ENCODE peak calls at places on chromosomes 16 and 17, in five cellular contexts. One of them, this sample, is unnamed.

GRCh38 chr17:81251943-81252301 is 12.8 kb downstream of the NDUFAF8 start:
- DNase-seq in stimulated activated CD4-positive, alpha-beta T cell treated with anti-CD3 and anti-CD28 coated beads, Interleukin-15, amount 100 ng/mL, for 24 hours: no peak
- DNase-seq in activated T-helper 2 cell treated with anti-CD3 and anti-CD28 coated beads, Interferon-gamma antibody, Interleukin-2, Interleukin-4, amounts not matched to agents 10 μg/mL and 5 μg/mL and 100 μg/mL, durations not matched to agents 14 hours and 24 hours and 36 hours: no peak
- DNase-seq in NCI-H460: no peak
- DNase-seq in astrocyte: no peak
- DNase-seq in this sample: no peak

GRCh38 chr16:55154956-55155355 is 169.0 kb upstream of the IRX6 start:
- DNase-seq in stimulated activated CD4-positive, alpha-beta T cell treated with anti-CD3 and anti-CD28 coated beads, Interleukin-15, amount 100 ng/mL, for 24 hours: no peak
- DNase-seq in activated T-helper 2 cell treated with anti-CD3 and anti-CD28 coated beads, Interferon-gamma antibody, Interleukin-2, Interleukin-4, amounts not matched to agents 10 μg/mL and 5 μg/mL and 100 μg/mL, durations not matched to agents 14 hours and 24 hours and 36 hours: no peak
- DNase-seq in NCI-H460: no peak
- DNase-seq in astrocyte: no peak
- DNase-seq in this sample: no peak

GRCh38 chr17:21372256-21372954 is 3.8 kb upstream of the KCNJ12 start:
- DNase-seq in stimulated activated CD4-positive, alpha-beta T cell treated with anti-CD3 and anti-CD28 coated beads, Interleukin-15, amount 100 ng/mL, for 24 hours: no peak
- DNase-seq in activated T-helper 2 cell treated with anti-CD3 and anti-CD28 coated beads, Interferon-gamma antibody, Interleukin-2, Interleukin-4, amounts not matched to agents 10 μg/mL and 5 μg/mL and 100 μg/mL, durations not matched to agents 14 hours and 24 hours and 36 hours: no peak
- DNase-seq in NCI-H460: no peak
- DNase-seq in astrocyte: no peak
- DNase-seq in this sample: no peak

GRCh38 chr17:77382966-77383612 is 242.3 kb downstream of the SEC14L1 start:
- DNase-seq in stimulated activated CD4-positive, alpha-beta T cell treated with anti-CD3 and anti-CD28 coated beads, Interleukin-15, amount 100 ng/mL, for 24 hours: no peak
- DNase-seq in activated T-helper 2 cell treated with anti-CD3 and anti-CD28 coated beads, Interferon-gamma antibody, Interleukin-2, Interleukin-4, amounts not matched to agents 10 μg/mL and 5 μg/mL and 100 μg/mL, durations not matched to agents 14 hours and 24 hours and 36 hours: no peak
- DNase-seq in NCI-H460: no peak
- DNase-seq in astrocyte: peak; percentile 59
- DNase-seq in this sample: no peak

GRCh38 chr17:79923974-79924638 is 84.9 kb upstream of the CBX4 start:
- DNase-seq in stimulated activated CD4-positive, alpha-beta T cell treated with anti-CD3 and anti-CD28 coated beads, Interleukin-15, amount 100 ng/mL, for 24 hours: peak; percentile 65
- DNase-seq in activated T-helper 2 cell treated with anti-CD3 and anti-CD28 coated beads, Interferon-gamma antibody, Interleukin-2, Interleukin-4, amounts not matched to agents 10 μg/mL and 5 μg/mL and 100 μg/mL, durations not matched to agents 14 hours and 24 hours and 36 hours: peak; percentile 31
- DNase-seq in NCI-H460: peak; percentile 53
- DNase-seq in astrocyte: no peak
- DNase-seq in this sample: no peak

GRCh38 chr17:11293480-11293879 is 52.5 kb downstream of the SHISA6 start:
- DNase-seq in stimulated activated CD4-positive, alpha-beta T cell treated with anti-CD3 and anti-CD28 coated beads, Interleukin-15, amount 100 ng/mL, for 24 hours: no peak
- DNase-seq in activated T-helper 2 cell treated with anti-CD3 and anti-CD28 coated beads, Interferon-gamma antibody, Interleukin-2, Interleukin-4, amounts not matched to agents 10 μg/mL and 5 μg/mL and 100 μg/mL, durations not matched to agents 14 hours and 24 hours and 36 hours: no peak
- DNase-seq in NCI-H460: no peak
- DNase-seq in astrocyte: no peak
- DNase-seq in this sample: no peak

GRCh38 chr17:79022507-79022991 is 1.4 kb upstream of the C1QTNF1 start:
- DNase-seq in stimulated activated CD4-positive, alpha-beta T cell treated with anti-CD3 and anti-CD28 coated beads, Interleukin-15, amount 100 ng/mL, for 24 hours: no peak
- DNase-seq in activated T-helper 2 cell treated with anti-CD3 and anti-CD28 coated beads, Interferon-gamma antibody, Interleukin-2, Interleukin-4, amounts not matched to agents 10 μg/mL and 5 μg/mL and 100 μg/mL, durations not matched to agents 14 hours and 24 hours and 36 hours: no peak
- DNase-seq in NCI-H460: no peak
- DNase-seq in astrocyte: no peak
- DNase-seq in this sample: no peak

GRCh38 chr16:62585041-62585545 is 548.9 kb upstream of the CDH8 start:
- DNase-seq in stimulated activated CD4-positive, alpha-beta T cell treated with anti-CD3 and anti-CD28 coated beads, Interleukin-15, amount 100 ng/mL, for 24 hours: no peak
- DNase-seq in activated T-helper 2 cell treated with anti-CD3 and anti-CD28 coated beads, Interferon-gamma antibody, Interleukin-2, Interleukin-4, amounts not matched to agents 10 μg/mL and 5 μg/mL and 100 μg/mL, durations not matched to agents 14 hours and 24 hours and 36 hours: no peak
- DNase-seq in NCI-H460: no peak
- DNase-seq in astrocyte: no peak
- DNase-seq in this sample: no peak

GRCh38 chr17:79897243-79898063 is 58.2 kb upstream of the CBX4 start:
- DNase-seq in stimulated activated CD4-positive, alpha-beta T cell treated with anti-CD3 and anti-CD28 coated beads, Interleukin-15, amount 100 ng/mL, for 24 hours: no peak
- DNase-seq in activated T-helper 2 cell treated with anti-CD3 and anti-CD28 coated beads, Interferon-gamma antibody, Interleukin-2, Interleukin-4, amounts not matched to agents 10 μg/mL and 5 μg/mL and 100 μg/mL, durations not matched to agents 14 hours and 24 hours and 36 hours: no peak
- DNase-seq in NCI-H460: no peak
- DNase-seq in astrocyte: no peak
- DNase-seq in this sample: no peak

GRCh38 chr17:58081641-58082340 is 1.4 kb upstream of the DYNLL2 start:
- DNase-seq in stimulated activated CD4-positive, alpha-beta T cell treated with anti-CD3 and anti-CD28 coated beads, Interleukin-15, amount 100 ng/mL, for 24 hours: no peak
- DNase-seq in activated T-helper 2 cell treated with anti-CD3 and anti-CD28 coated beads, Interferon-gamma antibody, Interleukin-2, Interleukin-4, amounts not matched to agents 10 μg/mL and 5 μg/mL and 100 μg/mL, durations not matched to agents 14 hours and 24 hours and 36 hours: no peak
- DNase-seq in NCI-H460: no peak
- DNase-seq in astrocyte: no peak
- DNase-seq in this sample: no peak

GRCh38 chr17:68431661-68432071 is 25.6 kb downstream of the WIPI1 start:
- DNase-seq in stimulated activated CD4-positive, alpha-beta T cell treated with anti-CD3 and anti-CD28 coated beads, Interleukin-15, amount 100 ng/mL, for 24 hours: peak; percentile 62
- DNase-seq in activated T-helper 2 cell treated with anti-CD3 and anti-CD28 coated beads, Interferon-gamma antibody, Interleukin-2, Interleukin-4, amounts not matched to agents 10 μg/mL and 5 μg/mL and 100 μg/mL, durations not matched to agents 14 hours and 24 hours and 36 hours: peak; percentile 29
- DNase-seq in NCI-H460: peak; percentile 58
- DNase-seq in astrocyte: no peak
- DNase-seq in this sample: no peak

GRCh38 chr16:50213939-50214519 is 52.3 kb upstream of the ADCY7 start:
- DNase-seq in stimulated activated CD4-positive, alpha-beta T cell treated with anti-CD3 and anti-CD28 coated beads, Interleukin-15, amount 100 ng/mL, for 24 hours: no peak
- DNase-seq in activated T-helper 2 cell treated with anti-CD3 and anti-CD28 coated beads, Interferon-gamma antibody, Interleukin-2, Interleukin-4, amounts not matched to agents 10 μg/mL and 5 μg/mL and 100 μg/mL, durations not matched to agents 14 hours and 24 hours and 36 hours: no peak
- DNase-seq in NCI-H460: peak; percentile 63
- DNase-seq in astrocyte: no peak
- DNase-seq in this sample: no peak

GRCh38 chr17:47634870-47635269 is 14.8 kb upstream of the KPNB1 start:
- DNase-seq in stimulated activated CD4-positive, alpha-beta T cell treated with anti-CD3 and anti-CD28 coated beads, Interleukin-15, amount 100 ng/mL, for 24 hours: no peak
- DNase-seq in activated T-helper 2 cell treated with anti-CD3 and anti-CD28 coated beads, Interferon-gamma antibody, Interleukin-2, Interleukin-4, amounts not matched to agents 10 μg/mL and 5 μg/mL and 100 μg/mL, durations not matched to agents 14 hours and 24 hours and 36 hours: no peak
- DNase-seq in NCI-H460: no peak
- DNase-seq in astrocyte: no peak
- DNase-seq in this sample: no peak

GRCh38 chr17:39706383-39706782 is 6.5 kb downstream of the ERBB2 start:
- DNase-seq in stimulated activated CD4-positive, alpha-beta T cell treated with anti-CD3 and anti-CD28 coated beads, Interleukin-15, amount 100 ng/mL, for 24 hours: no peak
- DNase-seq in activated T-helper 2 cell treated with anti-CD3 and anti-CD28 coated beads, Interferon-gamma antibody, Interleukin-2, Interleukin-4, amounts not matched to agents 10 μg/mL and 5 μg/mL and 100 μg/mL, durations not matched to agents 14 hours and 24 hours and 36 hours: no peak
- DNase-seq in NCI-H460: no peak
- DNase-seq in astrocyte: no peak
- DNase-seq in this sample: no peak

GRCh38 chr17:35242158-35242804 is 591 bp upstream of the SLFN5 start:
- DNase-seq in stimulated activated CD4-positive, alpha-beta T cell treated with anti-CD3 and anti-CD28 coated beads, Interleukin-15, amount 100 ng/mL, for 24 hours: peak; percentile 91
- DNase-seq in activated T-helper 2 cell treated with anti-CD3 and anti-CD28 coated beads, Interferon-gamma antibody, Interleukin-2, Interleukin-4, amounts not matched to agents 10 μg/mL and 5 μg/mL and 100 μg/mL, durations not matched to agents 14 hours and 24 hours and 36 hours: peak; percentile 86
- DNase-seq in NCI-H460: peak; percentile 42
- DNase-seq in astrocyte: peak; percentile 29
- DNase-seq in this sample: no peak

GRCh38 chr17:21042434-21043295 is at the start of gene USP22:
- DNase-seq in stimulated activated CD4-positive, alpha-beta T cell treated with anti-CD3 and anti-CD28 coated beads, Interleukin-15, amount 100 ng/mL, for 24 hours: peak; percentile 49
- DNase-seq in activated T-helper 2 cell treated with anti-CD3 and anti-CD28 coated beads, Interferon-gamma antibody, Interleukin-2, Interleukin-4, amounts not matched to agents 10 μg/mL and 5 μg/mL and 100 μg/mL, durations not matched to agents 14 hours and 24 hours and 36 hours: no peak
- DNase-seq in NCI-H460: no peak
- DNase-seq in astrocyte: no peak
- DNase-seq in this sample: peak; percentile 47

GRCh38 chr16:73230651-73231050 is 182.7 kb upstream of the ZFHX3 start:
- DNase-seq in stimulated activated CD4-positive, alpha-beta T cell treated with anti-CD3 and anti-CD28 coated beads, Interleukin-15, amount 100 ng/mL, for 24 hours: no peak
- DNase-seq in activated T-helper 2 cell treated with anti-CD3 and anti-CD28 coated beads, Interferon-gamma antibody, Interleukin-2, Interleukin-4, amounts not matched to agents 10 μg/mL and 5 μg/mL and 100 μg/mL, durations not matched to agents 14 hours and 24 hours and 36 hours: no peak
- DNase-seq in NCI-H460: no peak
- DNase-seq in astrocyte: no peak
- DNase-seq in this sample: no peak

GRCh38 chr16:6382787-6383515 is 949.7 kb upstream of the RBFOX1 start:
- DNase-seq in stimulated activated CD4-positive, alpha-beta T cell treated with anti-CD3 and anti-CD28 coated beads, Interleukin-15, amount 100 ng/mL, for 24 hours: no peak
- DNase-seq in activated T-helper 2 cell treated with anti-CD3 and anti-CD28 coated beads, Interferon-gamma antibody, Interleukin-2, Interleukin-4, amounts not matched to agents 10 μg/mL and 5 μg/mL and 100 μg/mL, durations not matched to agents 14 hours and 24 hours and 36 hours: no peak
- DNase-seq in NCI-H460: no peak
- DNase-seq in astrocyte: no peak
- DNase-seq in this sample: no peak

GRCh38 chr16:49542391-49542891 is 168.8 kb downstream of the C16orf78 start:
- DNase-seq in stimulated activated CD4-positive, alpha-beta T cell treated with anti-CD3 and anti-CD28 coated beads, Interleukin-15, amount 100 ng/mL, for 24 hours: no peak
- DNase-seq in activated T-helper 2 cell treated with anti-CD3 and anti-CD28 coated beads, Interferon-gamma antibody, Interleukin-2, Interleukin-4, amounts not matched to agents 10 μg/mL and 5 μg/mL and 100 μg/mL, durations not matched to agents 14 hours and 24 hours and 36 hours: no peak
- DNase-seq in NCI-H460: no peak
- DNase-seq in astrocyte: no peak
- DNase-seq in this sample: no peak

GRCh38 chr16:27774779-27775178 is 224.8 kb downstream of the KATNIP start:
- DNase-seq in stimulated activated CD4-positive, alpha-beta T cell treated with anti-CD3 and anti-CD28 coated beads, Interleukin-15, amount 100 ng/mL, for 24 hours: no peak
- DNase-seq in activated T-helper 2 cell treated with anti-CD3 and anti-CD28 coated beads, Interferon-gamma antibody, Interleukin-2, Interleukin-4, amounts not matched to agents 10 μg/mL and 5 μg/mL and 100 μg/mL, durations not matched to agents 14 hours and 24 hours and 36 hours: no peak
- DNase-seq in NCI-H460: no peak
- DNase-seq in astrocyte: no peak
- DNase-seq in this sample: no peak

GRCh38 chr16:67537270-67537635 is 8.6 kb downstream of the RIPOR1 start:
- DNase-seq in stimulated activated CD4-positive, alpha-beta T cell treated with anti-CD3 and anti-CD28 coated beads, Interleukin-15, amount 100 ng/mL, for 24 hours: peak; percentile 66
- DNase-seq in activated T-helper 2 cell treated with anti-CD3 and anti-CD28 coated beads, Interferon-gamma antibody, Interleukin-2, Interleukin-4, amounts not matched to agents 10 μg/mL and 5 μg/mL and 100 μg/mL, durations not matched to agents 14 hours and 24 hours and 36 hours: no peak
- DNase-seq in NCI-H460: no peak
- DNase-seq in astrocyte: no peak
- DNase-seq in this sample: no peak

GRCh38 chr17:20987511-20987910 is 55.3 kb downstream of the USP22 start:
- DNase-seq in stimulated activated CD4-positive, alpha-beta T cell treated with anti-CD3 and anti-CD28 coated beads, Interleukin-15, amount 100 ng/mL, for 24 hours: no peak
- DNase-seq in activated T-helper 2 cell treated with anti-CD3 and anti-CD28 coated beads, Interferon-gamma antibody, Interleukin-2, Interleukin-4, amounts not matched to agents 10 μg/mL and 5 μg/mL and 100 μg/mL, durations not matched to agents 14 hours and 24 hours and 36 hours: no peak
- DNase-seq in NCI-H460: no peak
- DNase-seq in astrocyte: no peak
- DNase-seq in this sample: no peak

GRCh38 chr16:31876955-31877828 is 3.6 kb downstream of the ZNF267 start:
- DNase-seq in stimulated activated CD4-positive, alpha-beta T cell treated with anti-CD3 and anti-CD28 coated beads, Interleukin-15, amount 100 ng/mL, for 24 hours: peak; percentile 57
- DNase-seq in activated T-helper 2 cell treated with anti-CD3 and anti-CD28 coated beads, Interferon-gamma antibody, Interleukin-2, Interleukin-4, amounts not matched to agents 10 μg/mL and 5 μg/mL and 100 μg/mL, durations not matched to agents 14 hours and 24 hours and 36 hours: peak; percentile 48
- DNase-seq in NCI-H460: no peak
- DNase-seq in astrocyte: peak; percentile 94
- DNase-seq in this sample: no peak

GRCh38 chr17:65013613-65014391 is 42.7 kb downstream of the GNA13 start:
- DNase-seq in stimulated activated CD4-positive, alpha-beta T cell treated with anti-CD3 and anti-CD28 coated beads, Interleukin-15, amount 100 ng/mL, for 24 hours: peak; percentile 39
- DNase-seq in activated T-helper 2 cell treated with anti-CD3 and anti-CD28 coated beads, Interferon-gamma antibody, Interleukin-2, Interleukin-4, amounts not matched to agents 10 μg/mL and 5 μg/mL and 100 μg/mL, durations not matched to agents 14 hours and 24 hours and 36 hours: no peak
- DNase-seq in NCI-H460: no peak
- DNase-seq in astrocyte: peak; percentile 90
- DNase-seq in this sample: no peak

GRCh38 chr17:57832711-57833596 is 16.9 kb downstream of the MRPS23 start:
- DNase-seq in stimulated activated CD4-positive, alpha-beta T cell treated with anti-CD3 and anti-CD28 coated beads, Interleukin-15, amount 100 ng/mL, for 24 hours: peak; percentile 81
- DNase-seq in activated T-helper 2 cell treated with anti-CD3 and anti-CD28 coated beads, Interferon-gamma antibody, Interleukin-2, Interleukin-4, amounts not matched to agents 10 μg/mL and 5 μg/mL and 100 μg/mL, durations not matched to agents 14 hours and 24 hours and 36 hours: peak; percentile 47
- DNase-seq in NCI-H460: peak; percentile 49
- DNase-seq in astrocyte: peak; percentile 54
- DNase-seq in this sample: peak; percentile 49

GRCh38 chr17:10729334-10730193 is at the start of gene TMEM220:
- DNase-seq in stimulated activated CD4-positive, alpha-beta T cell treated with anti-CD3 and anti-CD28 coated beads, Interleukin-15, amount 100 ng/mL, for 24 hours: peak; percentile 58
- DNase-seq in activated T-helper 2 cell treated with anti-CD3 and anti-CD28 coated beads, Interferon-gamma antibody, Interleukin-2, Interleukin-4, amounts not matched to agents 10 μg/mL and 5 μg/mL and 100 μg/mL, durations not matched to agents 14 hours and 24 hours and 36 hours: no peak
- DNase-seq in NCI-H460: peak; percentile 3
- DNase-seq in astrocyte: peak; percentile 61
- DNase-seq in this sample: no peak

GRCh38 chr17:57662021-57662420 is 83.1 kb downstream of the CCDC182 start:
- DNase-seq in stimulated activated CD4-positive, alpha-beta T cell treated with anti-CD3 and anti-CD28 coated beads, Interleukin-15, amount 100 ng/mL, for 24 hours: no peak
- DNase-seq in activated T-helper 2 cell treated with anti-CD3 and anti-CD28 coated beads, Interferon-gamma antibody, Interleukin-2, Interleukin-4, amounts not matched to agents 10 μg/mL and 5 μg/mL and 100 μg/mL, durations not matched to agents 14 hours and 24 hours and 36 hours: no peak
- DNase-seq in NCI-H460: no peak
- DNase-seq in astrocyte: no peak
- DNase-seq in this sample: no peak

GRCh38 chr16:85918436-85918835 is 19.5 kb downstream of the IRF8 start:
- DNase-seq in stimulated activated CD4-positive, alpha-beta T cell treated with anti-CD3 and anti-CD28 coated beads, Interleukin-15, amount 100 ng/mL, for 24 hours: no peak
- DNase-seq in activated T-helper 2 cell treated with anti-CD3 and anti-CD28 coated beads, Interferon-gamma antibody, Interleukin-2, Interleukin-4, amounts not matched to agents 10 μg/mL and 5 μg/mL and 100 μg/mL, durations not matched to agents 14 hours and 24 hours and 36 hours: no peak
- DNase-seq in NCI-H460: no peak
- DNase-seq in astrocyte: no peak
- DNase-seq in this sample: no peak

GRCh38 chr16:687499-687898 is 2.7 kb downstream of the WDR24 start:
- DNase-seq in stimulated activated CD4-positive, alpha-beta T cell treated with anti-CD3 and anti-CD28 coated beads, Interleukin-15, amount 100 ng/mL, for 24 hours: no peak
- DNase-seq in activated T-helper 2 cell treated with anti-CD3 and anti-CD28 coated beads, Interferon-gamma antibody, Interleukin-2, Interleukin-4, amounts not matched to agents 10 μg/mL and 5 μg/mL and 100 μg/mL, durations not matched to agents 14 hours and 24 hours and 36 hours: no peak
- DNase-seq in NCI-H460: no peak
- DNase-seq in astrocyte: no peak
- DNase-seq in this sample: no peak

GRCh38 chr16:10086620-10087019 is 95.6 kb downstream of the GRIN2A start:
- DNase-seq in stimulated activated CD4-positive, alpha-beta T cell treated with anti-CD3 and anti-CD28 coated beads, Interleukin-15, amount 100 ng/mL, for 24 hours: no peak
- DNase-seq in activated T-helper 2 cell treated with anti-CD3 and anti-CD28 coated beads, Interferon-gamma antibody, Interleukin-2, Interleukin-4, amounts not matched to agents 10 μg/mL and 5 μg/mL and 100 μg/mL, durations not matched to agents 14 hours and 24 hours and 36 hours: no peak
- DNase-seq in NCI-H460: no peak
- DNase-seq in astrocyte: no peak
- DNase-seq in this sample: no peak

GRCh38 chr17:5783269-5783668 is 199.0 kb upstream of the NLRP1 start:
- DNase-seq in stimulated activated CD4-positive, alpha-beta T cell treated with anti-CD3 and anti-CD28 coated beads, Interleukin-15, amount 100 ng/mL, for 24 hours: no peak
- DNase-seq in activated T-helper 2 cell treated with anti-CD3 and anti-CD28 coated beads, Interferon-gamma antibody, Interleukin-2, Interleukin-4, amounts not matched to agents 10 μg/mL and 5 μg/mL and 100 μg/mL, durations not matched to agents 14 hours and 24 hours and 36 hours: no peak
- DNase-seq in NCI-H460: no peak
- DNase-seq in astrocyte: no peak
- DNase-seq in this sample: no peak

GRCh38 chr17:1730345-1731193 is 6.1 kb downstream of the WDR81 start:
- DNase-seq in stimulated activated CD4-positive, alpha-beta T cell treated with anti-CD3 and anti-CD28 coated beads, Interleukin-15, amount 100 ng/mL, for 24 hours: no peak
- DNase-seq in activated T-helper 2 cell treated with anti-CD3 and anti-CD28 coated beads, Interferon-gamma antibody, Interleukin-2, Interleukin-4, amounts not matched to agents 10 μg/mL and 5 μg/mL and 100 μg/mL, durations not matched to agents 14 hours and 24 hours and 36 hours: no peak
- DNase-seq in NCI-H460: no peak
- DNase-seq in astrocyte: peak; percentile 58
- DNase-seq in this sample: no peak

GRCh38 chr17:7191571-7192270 is 12.6 kb upstream of the ASGR1 start:
- DNase-seq in stimulated activated CD4-positive, alpha-beta T cell treated with anti-CD3 and anti-CD28 coated beads, Interleukin-15, amount 100 ng/mL, for 24 hours: peak; percentile 41
- DNase-seq in activated T-helper 2 cell treated with anti-CD3 and anti-CD28 coated beads, Interferon-gamma antibody, Interleukin-2, Interleukin-4, amounts not matched to agents 10 μg/mL and 5 μg/mL and 100 μg/mL, durations not matched to agents 14 hours and 24 hours and 36 hours: no peak
- DNase-seq in NCI-H460: peak; percentile 18
- DNase-seq in astrocyte: no peak
- DNase-seq in this sample: no peak

GRCh38 chr17:17515921-17516295 is 19.7 kb upstream of the RASD1 start:
- DNase-seq in stimulated activated CD4-positive, alpha-beta T cell treated with anti-CD3 and anti-CD28 coated beads, Interleukin-15, amount 100 ng/mL, for 24 hours: no peak
- DNase-seq in activated T-helper 2 cell treated with anti-CD3 and anti-CD28 coated beads, Interferon-gamma antibody, Interleukin-2, Interleukin-4, amounts not matched to agents 10 μg/mL and 5 μg/mL and 100 μg/mL, durations not matched to agents 14 hours and 24 hours and 36 hours: no peak
- DNase-seq in NCI-H460: no peak
- DNase-seq in astrocyte: peak; percentile 79
- DNase-seq in this sample: no peak

GRCh38 chr16:10656618-10657017 is 38.1 kb downstream of the TEKT5 start:
- DNase-seq in stimulated activated CD4-positive, alpha-beta T cell treated with anti-CD3 and anti-CD28 coated beads, Interleukin-15, amount 100 ng/mL, for 24 hours: no peak
- DNase-seq in activated T-helper 2 cell treated with anti-CD3 and anti-CD28 coated beads, Interferon-gamma antibody, Interleukin-2, Interleukin-4, amounts not matched to agents 10 μg/mL and 5 μg/mL and 100 μg/mL, durations not matched to agents 14 hours and 24 hours and 36 hours: no peak
- DNase-seq in NCI-H460: no peak
- DNase-seq in astrocyte: no peak
- DNase-seq in this sample: no peak

GRCh38 chr17:57650548-57650947 is 94.6 kb downstream of the CCDC182 start:
- DNase-seq in stimulated activated CD4-positive, alpha-beta T cell treated with anti-CD3 and anti-CD28 coated beads, Interleukin-15, amount 100 ng/mL, for 24 hours: no peak
- DNase-seq in activated T-helper 2 cell treated with anti-CD3 and anti-CD28 coated beads, Interferon-gamma antibody, Interleukin-2, Interleukin-4, amounts not matched to agents 10 μg/mL and 5 μg/mL and 100 μg/mL, durations not matched to agents 14 hours and 24 hours and 36 hours: no peak
- DNase-seq in NCI-H460: no peak
- DNase-seq in astrocyte: no peak
- DNase-seq in this sample: no peak

GRCh38 chr16:24452724-24453123 is 86.6 kb upstream of the RBBP6 start:
- DNase-seq in stimulated activated CD4-positive, alpha-beta T cell treated with anti-CD3 and anti-CD28 coated beads, Interleukin-15, amount 100 ng/mL, for 24 hours: no peak
- DNase-seq in activated T-helper 2 cell treated with anti-CD3 and anti-CD28 coated beads, Interferon-gamma antibody, Interleukin-2, Interleukin-4, amounts not matched to agents 10 μg/mL and 5 μg/mL and 100 μg/mL, durations not matched to agents 14 hours and 24 hours and 36 hours: no peak
- DNase-seq in NCI-H460: no peak
- DNase-seq in astrocyte: no peak
- DNase-seq in this sample: no peak

GRCh38 chr17:33893192-33893591 is 361.9 kb upstream of the CCL2 start:
- DNase-seq in stimulated activated CD4-positive, alpha-beta T cell treated with anti-CD3 and anti-CD28 coated beads, Interleukin-15, amount 100 ng/mL, for 24 hours: no peak
- DNase-seq in activated T-helper 2 cell treated with anti-CD3 and anti-CD28 coated beads, Interferon-gamma antibody, Interleukin-2, Interleukin-4, amounts not matched to agents 10 μg/mL and 5 μg/mL and 100 μg/mL, durations not matched to agents 14 hours and 24 hours and 36 hours: no peak
- DNase-seq in NCI-H460: no peak
- DNase-seq in astrocyte: no peak
- DNase-seq in this sample: no peak

GRCh38 chr16:89407282-89407924 is 83.0 kb downstream of the ANKRD11 start:
- DNase-seq in stimulated activated CD4-positive, alpha-beta T cell treated with anti-CD3 and anti-CD28 coated beads, Interleukin-15, amount 100 ng/mL, for 24 hours: peak; percentile 28
- DNase-seq in activated T-helper 2 cell treated with anti-CD3 and anti-CD28 coated beads, Interferon-gamma antibody, Interleukin-2, Interleukin-4, amounts not matched to agents 10 μg/mL and 5 μg/mL and 100 μg/mL, durations not matched to agents 14 hours and 24 hours and 36 hours: peak; percentile 31
- DNase-seq in NCI-H460: no peak
- DNase-seq in astrocyte: no peak
- DNase-seq in this sample: no peak

GRCh38 chr17:45341389-45342158 is 24.8 kb upstream of the MAP3K14 start:
- DNase-seq in stimulated activated CD4-positive, alpha-beta T cell treated with anti-CD3 and anti-CD28 coated beads, Interleukin-15, amount 100 ng/mL, for 24 hours: no peak
- DNase-seq in activated T-helper 2 cell treated with anti-CD3 and anti-CD28 coated beads, Interferon-gamma antibody, Interleukin-2, Interleukin-4, amounts not matched to agents 10 μg/mL and 5 μg/mL and 100 μg/mL, durations not matched to agents 14 hours and 24 hours and 36 hours: no peak
- DNase-seq in NCI-H460: peak; percentile 80
- DNase-seq in astrocyte: peak; percentile 80
- DNase-seq in this sample: no peak

This sample was measured in GDM1.